ENCODE peak calls at places on chromosomes 5 and 9, in seven cellular contexts. X is pancreas; T is HFFc6; Z is AG20443; N is CD8-positive, alpha-beta T cell; Y is mesothelial cell of epicardium; E is ascending aorta. O is an unnamed sample.

GRCh38 chr5:151199581-151200185 is 24.2 kb downstream of the CCDC69 start:
- DNase-seq in E (no peak), N (peak), Y (no peak), X (no peak), Z (no peak), T (no peak), O (no peak)

GRCh38 chr5:135486131-135486530 is 34.0 kb upstream of the TIFAB start:
- DNase-seq in N (no peak), T (no peak), Z (no peak), Y (no peak), E (no peak), X (no peak), O (no peak)

GRCh38 chr9:129576546-129577543 is 44.1 kb downstream of the C9orf50 start:
- DNase-seq in E (no peak), X (no peak), N (no peak), Z (peak), T (peak), Y (no peak), O (no peak)

GRCh38 chr5:15021286-15022046 is 149.9 kb upstream of the ANKH start:
- DNase-seq in N (no peak), T (peak), E (no peak), Z (peak), Y (no peak), X (no peak), O (no peak)

GRCh38 chr5:96088676-96089075 is 127.0 kb upstream of the ELL2 start:
- DNase-seq in Y (no peak), Z (peak), X (no peak), N (no peak), T (no peak), E (no peak), O (no peak)

GRCh38 chr5:119323630-119324000 is 32.2 kb upstream of the TNFAIP8 start:
- DNase-seq in E (no peak), N (no peak), Z (peak), Y (no peak), X (no peak), T (no peak), O (no peak)

GRCh38 chr9:131012396-131012917 is 3.5 kb downstream of the LAMC3 start:
- DNase-seq in T (no peak), Y (no peak), Z (no peak), X (no peak), N (no peak), E (no peak), O (no peak)

GRCh38 chr9:9751996-9752395 is 860.8 kb downstream of the PTPRD start:
- DNase-seq in Y (no peak), N (no peak), T (no peak), X (no peak), Z (no peak), E (no peak), O (no peak)

GRCh38 chr5:18457255-18457654 is 823.0 kb downstream of the TAF11L14 start:
- DNase-seq in N (no peak), T (no peak), X (no peak), E (no peak), Y (no peak), Z (no peak), O (no peak)

GRCh38 chr5:88680253-88681132 is 202.5 kb downstream of the MEF2C start:
- DNase-seq in N (peak), X (peak), Y (peak), E (no peak), T (peak), Z (peak), O (peak)

GRCh38 chr5:135466178-135467050 is 14.3 kb upstream of the TIFAB start:
- DNase-seq in E (no peak), T (peak), N (peak), Y (peak), X (peak), Z (peak), O (peak)

GRCh38 chr5:68460147-68460760 is 244.7 kb downstream of the PIK3R1 start:
- DNase-seq in T (peak), E (no peak), N (no peak), Y (no peak), X (peak), Z (peak), O (peak)

GRCh38 chr9:125854553-125855275 is 107.5 kb downstream of the PBX3 start:
- DNase-seq in E (no peak), X (no peak), Z (no peak), T (peak), Y (no peak), N (no peak), O (no peak)

GRCh38 chr5:141182248-141182647 is at the start of gene PCDHB16:
- DNase-seq in E (no peak), T (peak), Z (peak), X (peak), Y (peak), N (no peak), O (no peak)

GRCh38 chr9:98523231-98523901 is 185.4 kb downstream of the GABBR2 start:
- DNase-seq in X (no peak), Z (peak), E (no peak), N (no peak), Y (no peak), T (peak), O (no peak)

O was measured in T-helper 1 cell.